ENCODE peak calls at places on chromosomes 12 and 14, in seven cellular contexts. One of them, this sample, is unnamed.

GRCh38 chr12:65596514-65597010 is 227.7 kb upstream of the HMGA2 start:
- DNase-seq in H1: no peak
- DNase-seq in HCT116: no peak
- DNase-seq in SK-N-SH: no peak
- DNase-seq in K562: no peak
- DNase-seq in GM12878: no peak
- DNase-seq in HepG2: no peak
- DNase-seq in this sample: no peak

GRCh38 chr12:71581206-71581605 is 82.4 kb downstream of the ZFC3H1 start:
- DNase-seq in HCT116: no peak
- DNase-seq in HepG2: no peak
- DNase-seq in K562: no peak
- DNase-seq in H1: no peak
- DNase-seq in SK-N-SH: no peak
- DNase-seq in GM12878: no peak
- DNase-seq in this sample: no peak

GRCh38 chr12:90216815-90217214 is 508.2 kb upstream of the ATP2B1 start:
- DNase-seq in HepG2: no peak
- DNase-seq in H1: no peak
- DNase-seq in GM12878: no peak
- DNase-seq in SK-N-SH: no peak
- DNase-seq in K562: no peak
- DNase-seq in HCT116: no peak
- DNase-seq in this sample: no peak

GRCh38 chr14:57352771-57353170 is 37.6 kb upstream of the NAA30 start:
- DNase-seq in GM12878: no peak
- DNase-seq in K562: no peak
- DNase-seq in SK-N-SH: no peak
- DNase-seq in HCT116: no peak
- DNase-seq in H1: no peak
- DNase-seq in HepG2: no peak
- DNase-seq in this sample: no peak

GRCh38 chr14:41201721-41202120 is 405.0 kb upstream of the LRFN5 start:
- DNase-seq in H1: no peak
- DNase-seq in HepG2: no peak
- DNase-seq in K562: no peak
- DNase-seq in GM12878: no peak
- DNase-seq in HCT116: no peak
- DNase-seq in SK-N-SH: no peak
- DNase-seq in this sample: no peak

GRCh38 chr12:57533108-57533507 is 10.5 kb downstream of the MBD6 start:
- DNase-seq in K562: no peak
- DNase-seq in GM12878: no peak
- DNase-seq in HCT116: no peak
- DNase-seq in HepG2: no peak
- DNase-seq in H1: no peak
- DNase-seq in SK-N-SH: no peak
- DNase-seq in this sample: no peak

GRCh38 chr12:30041096-30041495 is 257.4 kb upstream of the TMTC1 start:
- DNase-seq in SK-N-SH: no peak
- DNase-seq in HepG2: no peak
- DNase-seq in K562: no peak
- DNase-seq in H1: no peak
- DNase-seq in HCT116: no peak
- DNase-seq in GM12878: no peak
- DNase-seq in this sample: no peak

GRCh38 chr14:32480337-32480736 is 151.2 kb downstream of the AKAP6 start:
- DNase-seq in K562: no peak
- DNase-seq in SK-N-SH: no peak
- DNase-seq in H1: no peak
- DNase-seq in HCT116: no peak
- DNase-seq in HepG2: no peak
- DNase-seq in GM12878: no peak
- DNase-seq in this sample: no peak

GRCh38 chr14:38101679-38102078 is 106.0 kb upstream of the SSTR1 start:
- DNase-seq in GM12878: no peak
- DNase-seq in SK-N-SH: no peak
- DNase-seq in HCT116: no peak
- DNase-seq in HepG2: no peak
- DNase-seq in H1: no peak
- DNase-seq in K562: no peak
- DNase-seq in this sample: no peak

GRCh38 chr14:31206536-31207286 is 882 bp downstream of the HECTD1 start:
- DNase-seq in HepG2: peak
- DNase-seq in GM12878: no peak
- DNase-seq in K562: peak
- DNase-seq in H1: peak
- DNase-seq in HCT116: no peak
- DNase-seq in SK-N-SH: peak
- DNase-seq in this sample: peak

GRCh38 chr14:90959344-90959743 is 101.1 kb downstream of the RPS6KA5 start:
- DNase-seq in H1: no peak
- DNase-seq in K562: no peak
- DNase-seq in SK-N-SH: no peak
- DNase-seq in HepG2: no peak
- DNase-seq in GM12878: no peak
- DNase-seq in HCT116: no peak
- DNase-seq in this sample: no peak

GRCh38 chr12:7100239-7100638 is 8.0 kb upstream of the C1R start:
- DNase-seq in HepG2: no peak
- DNase-seq in HCT116: no peak
- DNase-seq in H1: no peak
- DNase-seq in K562: no peak
- DNase-seq in GM12878: no peak
- DNase-seq in SK-N-SH: no peak
- DNase-seq in this sample: no peak

GRCh38 chr12:131189781-131190180 is 236.1 kb downstream of the ADGRD1 start:
- DNase-seq in SK-N-SH: no peak
- DNase-seq in K562: no peak
- DNase-seq in HCT116: no peak
- DNase-seq in GM12878: no peak
- DNase-seq in HepG2: no peak
- DNase-seq in H1: no peak
- DNase-seq in this sample: no peak

GRCh38 chr12:66725031-66725430 is 46.2 kb upstream of the GRIP1 start:
- DNase-seq in HCT116: no peak
- DNase-seq in K562: no peak
- DNase-seq in GM12878: no peak
- DNase-seq in HepG2: no peak
- DNase-seq in SK-N-SH: no peak
- DNase-seq in H1: no peak
- DNase-seq in this sample: no peak

GRCh38 chr12:116313194-116313910 is 35.9 kb upstream of the MED13L start:
- DNase-seq in HCT116: no peak
- DNase-seq in H1: no peak
- DNase-seq in SK-N-SH: no peak
- DNase-seq in GM12878: no peak
- DNase-seq in K562: peak
- DNase-seq in HepG2: no peak
- DNase-seq in this sample: no peak

GRCh38 chr14:84485016-84485415 is 1044.9 kb upstream of the FLRT2 start:
- DNase-seq in HepG2: no peak
- DNase-seq in SK-N-SH: no peak
- DNase-seq in HCT116: no peak
- DNase-seq in GM12878: no peak
- DNase-seq in K562: no peak
- DNase-seq in H1: no peak
- DNase-seq in this sample: no peak

GRCh38 chr12:48351022-48351708 is 446 bp upstream of the ZNF641 start:
- DNase-seq in HepG2: peak
- DNase-seq in HCT116: peak
- DNase-seq in GM12878: no peak
- DNase-seq in SK-N-SH: no peak
- DNase-seq in H1: no peak
- DNase-seq in K562: peak
- DNase-seq in this sample: peak

GRCh38 chr14:51014086-51014485 is 69.8 kb upstream of the PYGL start:
- DNase-seq in SK-N-SH: no peak
- DNase-seq in K562: no peak
- DNase-seq in GM12878: no peak
- DNase-seq in HepG2: no peak
- DNase-seq in H1: no peak
- DNase-seq in HCT116: no peak
- DNase-seq in this sample: no peak

GRCh38 chr14:92724516-92725340 is 23.7 kb downstream of the LGMN start:
- DNase-seq in H1: no peak
- DNase-seq in K562: peak
- DNase-seq in HepG2: peak
- DNase-seq in HCT116: no peak
- DNase-seq in SK-N-SH: no peak
- DNase-seq in GM12878: no peak
- DNase-seq in this sample: no peak

GRCh38 chr12:94667031-94667540 is 16.7 kb upstream of the TMCC3 start:
- DNase-seq in HepG2: no peak
- DNase-seq in K562: no peak
- DNase-seq in HCT116: no peak
- DNase-seq in H1: no peak
- DNase-seq in GM12878: no peak
- DNase-seq in SK-N-SH: no peak
- DNase-seq in this sample: no peak

GRCh38 chr12:2282321-2282720 is 229.5 kb downstream of the CACNA1C start:
- DNase-seq in HCT116: no peak
- DNase-seq in GM12878: no peak
- DNase-seq in H1: no peak
- DNase-seq in HepG2: peak
- DNase-seq in SK-N-SH: no peak
- DNase-seq in K562: no peak
- DNase-seq in this sample: no peak

GRCh38 chr14:35044939-35045797 is 904 bp upstream of the FAM177A1 start:
- DNase-seq in K562: no peak
- DNase-seq in HepG2: no peak
- DNase-seq in HCT116: no peak
- DNase-seq in H1: no peak
- DNase-seq in GM12878: no peak
- DNase-seq in SK-N-SH: peak
- DNase-seq in this sample: no peak

GRCh38 chr14:96151242-96151641 is 53.4 kb upstream of the BDKRB2 start:
- DNase-seq in K562: no peak
- DNase-seq in HCT116: no peak
- DNase-seq in SK-N-SH: no peak
- DNase-seq in HepG2: no peak
- DNase-seq in H1: no peak
- DNase-seq in GM12878: no peak
- DNase-seq in this sample: no peak

GRCh38 chr14:96146131-96146771 is 58.4 kb upstream of the BDKRB2 start:
- DNase-seq in GM12878: no peak
- DNase-seq in K562: no peak
- DNase-seq in HepG2: no peak
- DNase-seq in HCT116: no peak
- DNase-seq in SK-N-SH: no peak
- DNase-seq in H1: peak
- DNase-seq in this sample: peak

GRCh38 chr14:96149131-96149530 is 55.5 kb upstream of the BDKRB2 start:
- DNase-seq in K562: no peak
- DNase-seq in GM12878: no peak
- DNase-seq in H1: no peak
- DNase-seq in SK-N-SH: no peak
- DNase-seq in HepG2: no peak
- DNase-seq in HCT116: no peak
- DNase-seq in this sample: no peak

GRCh38 chr14:96150214-96150613 is 54.4 kb upstream of the BDKRB2 start:
- DNase-seq in K562: no peak
- DNase-seq in GM12878: no peak
- DNase-seq in HepG2: no peak
- DNase-seq in HCT116: no peak
- DNase-seq in H1: no peak
- DNase-seq in SK-N-SH: no peak
- DNase-seq in this sample: no peak

GRCh38 chr14:96148631-96149030 is 56.0 kb upstream of the BDKRB2 start:
- DNase-seq in H1: no peak
- DNase-seq in HepG2: no peak
- DNase-seq in GM12878: no peak
- DNase-seq in K562: no peak
- DNase-seq in HCT116: no peak
- DNase-seq in SK-N-SH: no peak
- DNase-seq in this sample: peak
- TF ChIP-seq JUND in H1: no peak
- TF ChIP-seq JUND in HepG2: no peak
- TF ChIP-seq JUND in GM12878: no peak
- TF ChIP-seq JUND in K562: no peak
- TF ChIP-seq JUND in HCT116: no peak
- TF ChIP-seq JUND in SK-N-SH: no peak
- TF ChIP-seq JUND in this sample: no peak

GRCh38 chr12:107340920-107341319 is 247.6 kb upstream of the CRY1 start:
- DNase-seq in K562: no peak
- DNase-seq in SK-N-SH: no peak
- DNase-seq in GM12878: no peak
- DNase-seq in H1: no peak
- DNase-seq in HCT116: no peak
- DNase-seq in HepG2: no peak
- DNase-seq in this sample: no peak

GRCh38 chr12:107335802-107336570 is 242.6 kb upstream of the CRY1 start:
- DNase-seq in GM12878: no peak
- DNase-seq in K562: no peak
- DNase-seq in SK-N-SH: no peak
- DNase-seq in H1: no peak
- DNase-seq in HepG2: no peak
- DNase-seq in HCT116: no peak
- DNase-seq in this sample: no peak

GRCh38 chr12:107336705-107337104 is 243.4 kb upstream of the CRY1 start:
- DNase-seq in GM12878: no peak
- DNase-seq in HCT116: no peak
- DNase-seq in HepG2: no peak
- DNase-seq in H1: no peak
- DNase-seq in SK-N-SH: no peak
- DNase-seq in K562: no peak
- DNase-seq in this sample: no peak

GRCh38 chr12:107339932-107340331 is 246.6 kb upstream of the CRY1 start:
- DNase-seq in SK-N-SH: no peak
- DNase-seq in H1: no peak
- DNase-seq in GM12878: no peak
- DNase-seq in HCT116: no peak
- DNase-seq in K562: no peak
- DNase-seq in HepG2: no peak
- DNase-seq in this sample: no peak

GRCh38 chr12:107337354-107338095 is 244.2 kb upstream of the CRY1 start:
- DNase-seq in GM12878: no peak
- DNase-seq in SK-N-SH: no peak
- DNase-seq in K562: no peak
- DNase-seq in HepG2: no peak
- DNase-seq in HCT116: no peak
- DNase-seq in H1: no peak
- DNase-seq in this sample: no peak
- TF ChIP-seq JUND in GM12878: no peak
- TF ChIP-seq JUND in SK-N-SH: no peak
- TF ChIP-seq JUND in K562: no peak
- TF ChIP-seq JUND in HepG2: no peak
- TF ChIP-seq JUND in HCT116: peak
- TF ChIP-seq JUND in H1: no peak
- TF ChIP-seq JUND in this sample: no peak

GRCh38 chr14:68663385-68664076 is 129.3 kb downstream of the ZFP36L1 start:
- DNase-seq in HCT116: no peak
- DNase-seq in SK-N-SH: no peak
- DNase-seq in HepG2: no peak
- DNase-seq in H1: peak
- DNase-seq in K562: no peak
- DNase-seq in GM12878: peak
- DNase-seq in this sample: no peak
- TF ChIP-seq JUND in HCT116: no peak
- TF ChIP-seq JUND in SK-N-SH: no peak
- TF ChIP-seq JUND in HepG2: no peak
- TF ChIP-seq JUND in H1: no peak
- TF ChIP-seq JUND in K562: no peak
- TF ChIP-seq JUND in GM12878: peak
- TF ChIP-seq JUND in this sample: no peak

GRCh38 chr12:113092478-113093408 is 36.2 kb downstream of the DTX1 start:
- DNase-seq in K562: peak
- DNase-seq in HCT116: no peak
- DNase-seq in SK-N-SH: no peak
- DNase-seq in HepG2: no peak
- DNase-seq in H1: peak
- DNase-seq in GM12878: no peak
- DNase-seq in this sample: peak
- TF ChIP-seq JUND in K562: no peak
- TF ChIP-seq JUND in HCT116: no peak
- TF ChIP-seq JUND in SK-N-SH: no peak
- TF ChIP-seq JUND in HepG2: no peak
- TF ChIP-seq JUND in H1: no peak
- TF ChIP-seq JUND in GM12878: no peak
- TF ChIP-seq JUND in this sample: no peak